ENCODE peak calls at places on chromosomes 2 and 18, in ten cellular contexts. G is anterior cingulate cortex; Q is A549; A is stimulated activated CD8-positive, alpha-beta memory T cell treated with anti-CD3 and anti-CD28 coated beads, Interleukin-15, amount 100 ng/mL, for 48 hours; R is hippocampal formation; S is right atrium auricular region; C is T-helper 17 cell; W is NCI-H1930; E is neuronal stem cell; Y is SIG-M5. D is an unnamed sample.

GRCh38 chr2:144381716-144382115 is 138.2 kb downstream of the ZEB2 start:
- DNase-seq in G (no peak), Q (no peak), A (no peak), R (no peak), S (no peak), C (no peak), W (no peak), E (no peak), Y (no peak), D (no peak)

GRCh38 chr2:239944706-239945551 is 80.2 kb downstream of the NDUFA10 start:
- DNase-seq in G (peak), Q (no peak), A (peak), R (no peak), S (no peak), C (peak), W (no peak), E (no peak), Y (no peak), D (no peak)

GRCh38 chr2:191677091-191677645 is 768 bp upstream of the NABP1 start:
- DNase-seq in G (no peak), Q (peak), A (peak), R (peak), S (peak), C (peak), W (no peak), E (no peak), Y (peak), D (no peak)

GRCh38 chr18:6509417-6510198 is 94.9 kb upstream of the L3MBTL4 start:
- DNase-seq in G (no peak), Q (no peak), A (no peak), R (no peak), S (no peak), C (no peak), W (no peak), E (no peak), Y (no peak), D (no peak)

GRCh38 chr2:240362216-240362755 is 73.2 kb upstream of the GPC1 start:
- DNase-seq in G (no peak), Q (no peak), A (no peak), R (no peak), S (no peak), C (no peak), W (no peak), E (no peak), Y (no peak), D (no peak)

GRCh38 chr2:102891261-102891660 is 129.4 kb downstream of the TMEM182 start:
- DNase-seq in G (no peak), Q (no peak), A (no peak), R (no peak), S (no peak), C (no peak), W (no peak), E (no peak), Y (peak), D (no peak)

GRCh38 chr2:159891917-159892691 is 94.1 kb upstream of the CD302 start:
- DNase-seq in G (no peak), Q (peak), A (no peak), R (no peak), S (no peak), C (no peak), W (no peak), E (no peak), Y (no peak), D (no peak)

GRCh38 chr2:177165103-177165583 is 47.5 kb upstream of the HNRNPA3 start:
- DNase-seq in G (peak), Q (peak), A (no peak), R (peak), S (peak), C (no peak), W (no peak), E (no peak), Y (no peak), D (no peak)

GRCh38 chr18:57107141-57107832 is 39.6 kb upstream of the BOD1L2 start:
- DNase-seq in G (no peak), Q (no peak), A (no peak), R (peak), S (no peak), C (no peak), W (no peak), E (peak), Y (no peak), D (no peak)

GRCh38 chr2:236693531-236693930 is 123.9 kb downstream of the ACKR3 start:
- DNase-seq in G (no peak), Q (no peak), A (no peak), R (no peak), S (no peak), C (no peak), W (no peak), E (no peak), Y (no peak), D (no peak)

GRCh38 chr18:907171-907879 is 2.7 kb downstream of the ADCYAP1 start:
- DNase-seq in G (no peak), Q (no peak), A (no peak), R (no peak), S (no peak), C (no peak), W (no peak), E (no peak), Y (no peak), D (no peak)

GRCh38 chr2:54402350-54402749 is 53.8 kb upstream of the SPTBN1 start:
- DNase-seq in G (no peak), Q (no peak), A (no peak), R (no peak), S (peak), C (no peak), W (no peak), E (no peak), Y (no peak), D (no peak)

GRCh38 chr2:119350311-119350998 is 16.2 kb downstream of the C2orf76 start:
- DNase-seq in G (no peak), Q (no peak), A (no peak), R (no peak), S (no peak), C (no peak), W (no peak), E (no peak), Y (no peak), D (no peak)

GRCh38 chr18:60019463-60019840 is 119.7 kb downstream of the PMAIP1 start:
- DNase-seq in G (no peak), Q (peak), A (no peak), R (no peak), S (no peak), C (no peak), W (no peak), E (no peak), Y (no peak), D (no peak)

GRCh38 chr2:104664672-104665071 is 189.2 kb upstream of the POU3F3 start:
- DNase-seq in G (no peak), Q (no peak), A (no peak), R (no peak), S (no peak), C (no peak), W (no peak), E (no peak), Y (no peak), D (no peak)

GRCh38 chr2:237669628-237670351 is 42.4 kb downstream of the LRRFIP1 start:
- DNase-seq in G (no peak), Q (peak), A (no peak), R (no peak), S (peak), C (no peak), W (peak), E (no peak), Y (no peak), D (no peak)

GRCh38 chr2:227115761-227116160 is 48.2 kb downstream of the COL4A4 start:
- DNase-seq in G (no peak), Q (no peak), A (no peak), R (no peak), S (no peak), C (no peak), W (no peak), E (no peak), Y (no peak), D (no peak)

D was measured in NCI-H2081 treated with DMSO at 0.1 percent for 48 hours.